ENCODE peak calls at places on chromosome 7, in ten cellular contexts. T, Z, G, M, X, W, U, Y, R and O are unnamed samples.

GRCh38 chr7:112876877-112877276 is 86.7 kb upstream of the TMEM168 start:
- DNase-seq in X (no peak), Y (no peak), T (no peak), Z (no peak), R (no peak), W (no peak), U (no peak), G (no peak), M (no peak), O (no peak)

GRCh38 chr7:51029586-51030230 is 247.0 kb upstream of the GRB10 start:
- DNase-seq in Z (no peak), T (no peak), X (no peak), U (no peak), R (peak; percentile 74), G (no peak), M (no peak), Y (no peak), W (no peak), O (no peak)

GRCh38 chr7:128404826-128405344 is 4.9 kb downstream of the IMPDH1 start:
- DNase-seq in G (peak; percentile 14), Z (no peak), U (no peak), T (no peak), W (no peak), M (no peak), Y (no peak), X (no peak), R (no peak), O (no peak)

GRCh38 chr7:93314449-93314848 is 82.3 kb downstream of the VPS50 start:
- DNase-seq in T (no peak), X (no peak), R (no peak), Y (no peak), G (no peak), M (no peak), U (no peak), Z (no peak), W (no peak), O (no peak)

GRCh38 chr7:95904099-95904498 is 131.7 kb downstream of the DYNC1I1 start:
- DNase-seq in R (no peak), T (no peak), U (peak; percentile 35), Y (no peak), M (peak; percentile 55), G (no peak), Z (peak; percentile 61), X (no peak), W (no peak), O (no peak)

GRCh38 chr7:113840954-113841353 is 77.9 kb downstream of the PPP1R3A start:
- DNase-seq in Y (no peak), M (no peak), W (no peak), T (no peak), X (no peak), G (no peak), R (no peak), Z (no peak), U (no peak), O (no peak)

GRCh38 chr7:150337179-150337578 is 4.2 kb downstream of the RARRES2 start:
- DNase-seq in M (no peak), T (peak; percentile 63), U (no peak), Y (no peak), R (no peak), G (no peak), Z (peak; percentile 65), W (no peak), X (no peak), O (no peak)

GRCh38 chr7:102914585-102914984 is 1.8 kb downstream of the LRRC17 start:
- DNase-seq in G (peak; percentile 85), Z (no peak), T (no peak), U (peak; percentile 71), M (no peak), X (peak; percentile 36), Y (no peak), W (no peak), R (peak; percentile 84), O (peak; percentile 56)

GRCh38 chr7:105277341-105277740 is 111.4 kb downstream of the SRPK2 start:
- DNase-seq in X (no peak), R (peak; percentile 36), M (no peak), T (no peak), U (no peak), G (no peak), Y (no peak), Z (no peak), W (no peak), O (no peak)

GRCh38 chr7:92916751-92917369 is 80.5 kb upstream of the CDK6 start:
- DNase-seq in G (peak; percentile 22), Y (no peak), U (no peak), R (no peak), X (no peak), Z (peak; percentile 65), M (no peak), T (no peak), W (peak; percentile 57), O (no peak)

GRCh38 chr7:8277394-8277982 is 15.5 kb upstream of the ICA1 start:
- DNase-seq in G (no peak), M (no peak), Z (no peak), X (no peak), U (no peak), Y (peak; percentile 34), R (no peak), T (no peak), W (peak; percentile 30), O (no peak)

DNA sequence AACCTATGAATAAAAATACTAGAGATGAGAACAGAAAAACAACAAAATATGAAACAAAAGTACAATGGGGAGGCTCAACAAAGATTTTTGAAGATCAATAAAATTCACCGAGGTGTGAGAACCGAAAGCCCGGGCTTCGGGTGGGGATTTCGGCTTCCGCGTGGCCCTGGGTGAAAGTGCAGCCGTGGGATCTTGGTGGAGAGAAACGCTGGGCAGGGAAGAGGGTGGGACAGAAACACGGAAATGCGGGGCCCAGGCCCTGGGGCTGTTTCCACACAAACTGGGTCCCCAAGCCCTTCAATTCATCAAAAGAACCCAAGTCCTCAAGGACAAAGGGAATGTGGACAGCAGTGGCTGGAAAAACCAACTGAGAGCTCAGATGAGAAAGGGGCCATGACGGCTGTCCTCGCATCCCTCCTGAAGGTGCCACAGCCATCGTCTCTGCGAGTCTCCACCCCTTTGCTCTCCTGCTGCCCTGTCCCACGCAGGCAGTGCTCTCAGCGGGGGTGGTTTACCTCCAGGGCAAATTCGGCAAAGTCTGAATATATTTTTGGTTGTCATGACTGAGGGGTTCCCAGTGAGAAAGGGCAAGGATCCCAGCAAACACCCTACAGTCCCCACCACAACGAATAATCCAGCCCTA is 19.7 kb downstream of the FOXL3 start:
- DNase-seq in M (peak; percentile 20), W (no peak), Y (no peak), U (no peak), T (peak; percentile 36), X (no peak), G (no peak), R (no peak), Z (no peak), O (no peak)
- H3K27me3 ChIP-seq in M (peaks cover 7% of the 10 kb centered on the region), W (no peaks in the 10 kb centered on the region), Y (no peaks in the 10 kb centered on the region), U (no peaks in the 10 kb centered on the region), T (peaks cover 10% of the 10 kb centered on the region), X (peaks cover 5% of the 10 kb centered on the region), G (no peaks in the 10 kb centered on the region), R (peaks cover 19% of the 10 kb centered on the region), Z (no peaks in the 10 kb centered on the region), O (no peaks in the 10 kb centered on the region)

DNA sequence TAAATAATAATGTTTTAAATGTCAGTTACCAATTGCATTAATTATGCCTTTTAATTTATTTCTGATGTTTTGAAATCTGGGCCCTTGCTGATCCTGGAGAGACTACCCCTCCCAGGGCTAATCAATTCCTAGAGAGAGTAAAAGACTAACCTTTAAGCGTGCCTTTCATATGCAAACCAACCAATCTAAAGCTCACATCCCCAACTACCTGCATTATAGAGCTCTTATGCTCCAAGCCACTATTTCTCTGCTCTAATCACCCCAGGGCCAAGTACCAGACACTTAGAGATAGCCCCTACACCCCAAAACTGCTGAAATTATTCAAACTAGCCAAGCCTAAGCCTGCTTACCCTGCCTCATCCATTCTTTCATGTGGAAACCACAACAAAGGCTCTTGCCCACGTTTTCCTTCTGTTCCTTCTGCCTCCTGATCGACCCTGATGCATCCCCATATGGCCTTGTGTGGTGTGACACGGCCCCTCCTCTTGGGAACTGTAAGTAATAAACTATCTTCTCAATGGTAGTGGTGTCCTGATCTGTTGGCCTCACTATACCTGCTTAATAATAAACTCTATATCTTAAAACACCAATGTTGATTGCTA is 97.7 kb downstream of the HIBADH start:
- DNase-seq in W (no peak), R (no peak), Y (no peak), U (no peak), G (no peak), Z (no peak), M (no peak), T (no peak), X (no peak), O (no peak)
- H3K4me3 ChIP-seq in W (no peak overlapping the region), R (no peak overlapping the region), Y (no peak overlapping the region), U (no peak overlapping the region), G (no peak overlapping the region), Z (no peak overlapping the region), M (no peak overlapping the region), T (no peak overlapping the region), X (no peak overlapping the region), O (no peak overlapping the region)

GRCh38 chr7:43491984-43492383 is 90.9 kb upstream of the STK17A start:
- DNase-seq in T (no peak), W (no peak), M (no peak), Y (no peak), Z (no peak), R (no peak), U (no peak), X (no peak), G (no peak), O (no peak)

GRCh38 chr7:43490016-43490415 is 92.9 kb upstream of the STK17A start:
- DNase-seq in M (no peak), U (no peak), R (no peak), W (no peak), Y (no peak), X (no peak), G (no peak), Z (no peak), T (no peak), O (no peak)

GRCh38 chr7:43491123-43491522 is 91.8 kb upstream of the STK17A start:
- DNase-seq in R (no peak), X (no peak), Z (no peak), T (no peak), M (no peak), W (no peak), Y (no peak), G (no peak), U (no peak), O (no peak)

GRCh38 chr7:43487731-43488073 is 95.2 kb upstream of the STK17A start:
- DNase-seq in X (no peak), Y (no peak), R (no peak), Z (no peak), G (no peak), M (no peak), U (no peak), W (no peak), T (no peak), O (no peak)

DNA sequence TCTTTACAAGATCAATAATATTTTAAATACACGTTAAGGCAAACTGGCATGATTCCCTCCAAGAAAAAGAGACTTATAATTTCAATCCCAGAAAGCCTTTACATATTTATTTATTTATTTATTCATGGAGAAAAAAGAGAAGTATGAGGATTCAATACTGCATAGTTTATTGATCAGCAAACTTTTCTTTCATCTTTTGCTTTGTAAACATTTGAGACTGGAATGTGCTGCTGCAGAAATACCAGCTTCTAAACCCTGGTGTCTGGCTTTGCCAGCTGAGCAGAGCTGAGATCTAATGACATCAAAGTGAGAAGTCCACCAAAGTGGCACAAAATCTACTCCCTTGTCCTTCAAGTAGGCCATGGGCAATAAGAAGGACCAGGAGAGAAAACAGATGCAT is 93.7 kb upstream of the STK17A start:
- DNase-seq in X (no peak), U (no peak), Y (no peak), G (no peak), T (no peak), Z (no peak), M (no peak), W (no peak), R (no peak), O (no peak)
- H3K27me3 ChIP-seq in X (no peaks in the 10 kb centered on the region), U (no peaks in the 10 kb centered on the region), Y (no peaks in the 10 kb centered on the region), G (no peaks in the 10 kb centered on the region), T (no peaks in the 10 kb centered on the region), Z (no peaks in the 10 kb centered on the region), M (no peaks in the 10 kb centered on the region), W (no peaks in the 10 kb centered on the region), R (peaks cover 15% of the 10 kb centered on the region), O (no peaks in the 10 kb centered on the region)

GRCh38 chr7:134842901-134843300 is 63.5 kb downstream of the CALD1 start:
- DNase-seq in U (no peak), Z (no peak), Y (no peak), R (no peak), T (no peak), M (no peak), X (no peak), G (no peak), W (no peak), O (no peak)
- H3K4me3 ChIP-seq in U (no peak overlapping the region), Z (no peak overlapping the region), Y (no peak overlapping the region), R (no peak overlapping the region), T (no peak overlapping the region), M (no peak overlapping the region), X (no peak overlapping the region), G (no peak overlapping the region), W (no peak overlapping the region), O (no peak overlapping the region)